ENCODE peak calls at places on chromosomes 4 and X, in nine cellular contexts. L, U, F, W, K, H, O, G and X are unnamed samples.

GRCh38 chr4:33421887-33422286 is 2701.7 kb downstream of the PCDH7 start:
- DNase-seq in L (no peak), U (no peak), F (no peak), W (no peak), K (no peak), H (no peak), O (no peak), G (no peak), X (no peak)

GRCh38 chr4:172225457-172225856 is 412.3 kb downstream of the GALNTL6 start:
- DNase-seq in L (no peak), U (no peak), F (no peak), W (no peak), K (no peak), H (no peak), O (no peak), G (no peak), X (no peak)

GRCh38 chr4:89067407-89067806 is 10.4 kb upstream of the FAM13A start:
- DNase-seq in L (no peak), U (no peak), F (no peak), W (no peak), K (no peak), H (no peak), O (peak), G (no peak), X (no peak)

GRCh38 chr4:8269535-8270417 is at the start of gene HTRA3:
- DNase-seq in L (no peak), U (no peak), F (peak), W (no peak), K (peak), H (no peak), O (no peak), G (no peak), X (no peak)

GRCh38 chr4:1126506-1126905 is 13.1 kb upstream of the RNF212 start:
- DNase-seq in L (no peak), U (no peak), F (no peak), W (no peak), K (no peak), H (no peak), O (peak), G (no peak), X (no peak)

GRCh38 chrX:102835504-102836146 is 101.4 kb upstream of the RAB40AL start:
- DNase-seq in L (no peak), U (peak), F (peak), W (peak), K (peak), H (peak), O (no peak), G (no peak), X (no peak)

GRCh38 chr4:142875117-142875516 is 29.0 kb upstream of the INPP4B start:
- DNase-seq in L (no peak), U (peak), F (no peak), W (no peak), K (no peak), H (no peak), O (no peak), G (no peak), X (no peak)

GRCh38 chrX:134406230-134406794 is 53.7 kb upstream of the HPRT1 start:
- DNase-seq in L (no peak), U (no peak), F (no peak), W (no peak), K (no peak), H (no peak), O (no peak), G (no peak), X (no peak)

GRCh38 chrX:104351173-104351769 is 96.5 kb upstream of the ESX1 start:
- DNase-seq in L (no peak), U (no peak), F (no peak), W (no peak), K (no peak), H (no peak), O (peak), G (no peak), X (peak)

GRCh38 chr4:146041139-146042004 is 102.7 kb upstream of the ZNF827 start:
- DNase-seq in L (no peak), U (no peak), F (no peak), W (no peak), K (no peak), H (no peak), O (no peak), G (no peak), X (no peak)

GRCh38 chr4:15955670-15956069 is 7.3 kb downstream of the FGFBP2 start:
- DNase-seq in L (no peak), U (peak), F (no peak), W (no peak), K (no peak), H (no peak), O (no peak), G (no peak), X (no peak)

GRCh38 chr4:167578906-167579305 is 344.6 kb upstream of the SPOCK3 start:
- DNase-seq in L (no peak), U (peak), F (no peak), W (no peak), K (no peak), H (no peak), O (no peak), G (no peak), X (no peak)

GRCh38 chr4:144667500-144667899 is 21.5 kb downstream of the HHIP start:
- DNase-seq in L (no peak), U (no peak), F (no peak), W (no peak), K (no peak), H (no peak), O (no peak), G (no peak), X (no peak)

GRCh38 chr4:155597933-155598451 is 68.7 kb upstream of the GUCY1A1 start:
- DNase-seq in L (no peak), U (no peak), F (no peak), W (no peak), K (no peak), H (no peak), O (no peak), G (no peak), X (no peak)

GRCh38 chr4:152342293-152342692 is 193.6 kb downstream of the FBXW7 start:
- DNase-seq in L (no peak), U (no peak), F (no peak), W (no peak), K (no peak), H (no peak), O (no peak), G (no peak), X (peak)

GRCh38 chr4:183284229-183284628 is 35.8 kb downstream of the CLDN22 start:
- DNase-seq in L (no peak), U (no peak), F (no peak), W (peak), K (no peak), H (no peak), O (no peak), G (no peak), X (no peak)

GRCh38 chr4:25938251-25939186 is 24.5 kb downstream of the SMIM20 start:
- DNase-seq in L (peak), U (no peak), F (no peak), W (no peak), K (no peak), H (no peak), O (peak), G (peak), X (peak)

GRCh38 chr4:150192986-150193385 is 114.7 kb downstream of the DCLK2 start:
- DNase-seq in L (no peak), U (no peak), F (no peak), W (no peak), K (no peak), H (no peak), O (no peak), G (no peak), X (no peak)

GRCh38 chr4:141713771-141714445 is 77.5 kb downstream of the IL15 start:
- DNase-seq in L (no peak), U (no peak), F (no peak), W (no peak), K (no peak), H (no peak), O (no peak), G (no peak), X (no peak)

GRCh38 chr4:82680834-82681233 is 117.8 kb downstream of the SCD5 start:
- DNase-seq in L (no peak), U (no peak), F (no peak), W (no peak), K (no peak), H (no peak), O (no peak), G (no peak), X (no peak)

GRCh38 chrX:30830544-30830943 is 58.5 kb downstream of the TAB3 start:
- DNase-seq in L (no peak), U (no peak), F (no peak), W (no peak), K (no peak), H (no peak), O (no peak), G (no peak), X (no peak)

GRCh38 chr4:80294206-80294605 is 27.7 kb downstream of the FGF5 start:
- DNase-seq in L (no peak), U (no peak), F (no peak), W (no peak), K (no peak), H (no peak), O (no peak), G (no peak), X (no peak)

GRCh38 chrX:20151689-20152088 is 10.1 kb upstream of the EIF1AX start:
- DNase-seq in L (no peak), U (no peak), F (no peak), W (no peak), K (no peak), H (no peak), O (no peak), G (no peak), X (no peak)

GRCh38 chr4:114659386-114660008 is 60.9 kb downstream of the UGT8 start:
- DNase-seq in L (peak), U (peak), F (peak), W (peak), K (peak), H (peak), O (no peak), G (peak), X (peak)

GRCh38 chrX:153832732-153833131 is 2.4 kb upstream of the PDZD4 start:
- DNase-seq in L (no peak), U (no peak), F (no peak), W (no peak), K (no peak), H (no peak), O (no peak), G (no peak), X (no peak)

GRCh38 chrX:135421537-135421931 is 210 bp upstream of the SMIM10L2A start:
- DNase-seq in L (peak), U (peak), F (peak), W (peak), K (peak), H (peak), O (no peak), G (peak), X (no peak)

GRCh38 chr4:86032476-86033022 is 327.3 kb downstream of the MAPK10 start:
- DNase-seq in L (no peak), U (no peak), F (no peak), W (no peak), K (no peak), H (no peak), O (peak), G (no peak), X (peak)